ENCODE peak calls at places on chromosomes 6 and 20, in nine cellular contexts. One of them, this sample, is unnamed.

GRCh38 chr6:151068761-151069312 is 170.9 kb upstream of the AKAP12 start:
- DNase-seq in NCI-H524: no peak
- DNase-seq in LoVo: peak; percentile 3
- DNase-seq in stimulated activated CD4-positive, alpha-beta T cell treated with anti-CD3 and anti-CD28 coated beads, Interleukin-1b, Interleukin-23, amount 100 ng/mL, for 24 hours: no peak
- DNase-seq in HT-29: no peak
- DNase-seq in endothelial cell: no peak
- DNase-seq in nephron progenitor cell: no peak
- DNase-seq in activated effector memory CD4-positive, alpha-beta T cell treated with Interleukin-2 at 50 U/mL for 16 hours: no peak
- DNase-seq in kidney tubule cell: peak; percentile 84
- DNase-seq in this sample: no peak

GRCh38 chr20:45157977-45158376 is 16.7 kb upstream of the PI3 start:
- DNase-seq in NCI-H524: no peak
- DNase-seq in LoVo: peak; percentile 87
- DNase-seq in stimulated activated CD4-positive, alpha-beta T cell treated with anti-CD3 and anti-CD28 coated beads, Interleukin-1b, Interleukin-23, amount 100 ng/mL, for 24 hours: no peak
- DNase-seq in HT-29: peak; percentile 97
- DNase-seq in endothelial cell: no peak
- DNase-seq in nephron progenitor cell: no peak
- DNase-seq in activated effector memory CD4-positive, alpha-beta T cell treated with Interleukin-2 at 50 U/mL for 16 hours: no peak
- DNase-seq in kidney tubule cell: peak; percentile 69
- DNase-seq in this sample: peak; percentile 86

GRCh38 chr6:157087974-157088373 is 235.3 kb downstream of the TMEM242 start:
- DNase-seq in NCI-H524: no peak
- DNase-seq in LoVo: no peak
- DNase-seq in stimulated activated CD4-positive, alpha-beta T cell treated with anti-CD3 and anti-CD28 coated beads, Interleukin-1b, Interleukin-23, amount 100 ng/mL, for 24 hours: no peak
- DNase-seq in HT-29: no peak
- DNase-seq in endothelial cell: no peak
- DNase-seq in nephron progenitor cell: no peak
- DNase-seq in activated effector memory CD4-positive, alpha-beta T cell treated with Interleukin-2 at 50 U/mL for 16 hours: no peak
- DNase-seq in kidney tubule cell: no peak
- DNase-seq in this sample: no peak

GRCh38 chr20:25022680-25023079 is 30.1 kb upstream of the APMAP start:
- DNase-seq in NCI-H524: no peak
- DNase-seq in LoVo: peak; percentile 15
- DNase-seq in stimulated activated CD4-positive, alpha-beta T cell treated with anti-CD3 and anti-CD28 coated beads, Interleukin-1b, Interleukin-23, amount 100 ng/mL, for 24 hours: no peak
- DNase-seq in HT-29: peak; percentile 85
- DNase-seq in endothelial cell: no peak
- DNase-seq in nephron progenitor cell: no peak
- DNase-seq in activated effector memory CD4-positive, alpha-beta T cell treated with Interleukin-2 at 50 U/mL for 16 hours: no peak
- DNase-seq in kidney tubule cell: peak; percentile 83
- DNase-seq in this sample: peak; percentile 94

GRCh38 chr20:4038676-4039075 is 23.3 kb upstream of the RNF24 start:
- DNase-seq in NCI-H524: no peak
- DNase-seq in LoVo: no peak
- DNase-seq in stimulated activated CD4-positive, alpha-beta T cell treated with anti-CD3 and anti-CD28 coated beads, Interleukin-1b, Interleukin-23, amount 100 ng/mL, for 24 hours: no peak
- DNase-seq in HT-29: no peak
- DNase-seq in endothelial cell: no peak
- DNase-seq in nephron progenitor cell: no peak
- DNase-seq in activated effector memory CD4-positive, alpha-beta T cell treated with Interleukin-2 at 50 U/mL for 16 hours: no peak
- DNase-seq in kidney tubule cell: no peak
- DNase-seq in this sample: no peak

GRCh38 chr6:95841560-95841959 is 174.2 kb upstream of the FUT9 start:
- DNase-seq in NCI-H524: no peak
- DNase-seq in LoVo: no peak
- DNase-seq in stimulated activated CD4-positive, alpha-beta T cell treated with anti-CD3 and anti-CD28 coated beads, Interleukin-1b, Interleukin-23, amount 100 ng/mL, for 24 hours: no peak
- DNase-seq in HT-29: no peak
- DNase-seq in endothelial cell: no peak
- DNase-seq in nephron progenitor cell: no peak
- DNase-seq in activated effector memory CD4-positive, alpha-beta T cell treated with Interleukin-2 at 50 U/mL for 16 hours: no peak
- DNase-seq in kidney tubule cell: no peak
- DNase-seq in this sample: no peak

GRCh38 chr20:31694842-31695593 is 27.6 kb downstream of the BCL2L1 start:
- DNase-seq in NCI-H524: no peak
- DNase-seq in LoVo: no peak
- DNase-seq in stimulated activated CD4-positive, alpha-beta T cell treated with anti-CD3 and anti-CD28 coated beads, Interleukin-1b, Interleukin-23, amount 100 ng/mL, for 24 hours: no peak
- DNase-seq in HT-29: no peak
- DNase-seq in endothelial cell: no peak
- DNase-seq in nephron progenitor cell: no peak
- DNase-seq in activated effector memory CD4-positive, alpha-beta T cell treated with Interleukin-2 at 50 U/mL for 16 hours: no peak
- DNase-seq in kidney tubule cell: no peak
- DNase-seq in this sample: no peak

GRCh38 chr6:53264915-53265615 is 83.7 kb downstream of the ELOVL5 start:
- DNase-seq in NCI-H524: no peak
- DNase-seq in LoVo: no peak
- DNase-seq in stimulated activated CD4-positive, alpha-beta T cell treated with anti-CD3 and anti-CD28 coated beads, Interleukin-1b, Interleukin-23, amount 100 ng/mL, for 24 hours: no peak
- DNase-seq in HT-29: no peak
- DNase-seq in endothelial cell: no peak
- DNase-seq in nephron progenitor cell: no peak
- DNase-seq in activated effector memory CD4-positive, alpha-beta T cell treated with Interleukin-2 at 50 U/mL for 16 hours: no peak
- DNase-seq in kidney tubule cell: no peak
- DNase-seq in this sample: peak; percentile 14

GRCh38 chr6:1817033-1817761 is 207.5 kb downstream of the FOXC1 start:
- DNase-seq in NCI-H524: no peak
- DNase-seq in LoVo: no peak
- DNase-seq in stimulated activated CD4-positive, alpha-beta T cell treated with anti-CD3 and anti-CD28 coated beads, Interleukin-1b, Interleukin-23, amount 100 ng/mL, for 24 hours: no peak
- DNase-seq in HT-29: no peak
- DNase-seq in endothelial cell: no peak
- DNase-seq in nephron progenitor cell: no peak
- DNase-seq in activated effector memory CD4-positive, alpha-beta T cell treated with Interleukin-2 at 50 U/mL for 16 hours: no peak
- DNase-seq in kidney tubule cell: no peak
- DNase-seq in this sample: no peak

GRCh38 chr20:10883166-10883565 is 209.4 kb upstream of the JAG1 start:
- DNase-seq in NCI-H524: no peak
- DNase-seq in LoVo: no peak
- DNase-seq in stimulated activated CD4-positive, alpha-beta T cell treated with anti-CD3 and anti-CD28 coated beads, Interleukin-1b, Interleukin-23, amount 100 ng/mL, for 24 hours: no peak
- DNase-seq in HT-29: no peak
- DNase-seq in endothelial cell: no peak
- DNase-seq in nephron progenitor cell: no peak
- DNase-seq in activated effector memory CD4-positive, alpha-beta T cell treated with Interleukin-2 at 50 U/mL for 16 hours: no peak
- DNase-seq in kidney tubule cell: no peak
- DNase-seq in this sample: no peak

GRCh38 chr20:41089555-41089954 is 47.8 kb upstream of the PLCG1 start:
- DNase-seq in NCI-H524: no peak
- DNase-seq in LoVo: no peak
- DNase-seq in stimulated activated CD4-positive, alpha-beta T cell treated with anti-CD3 and anti-CD28 coated beads, Interleukin-1b, Interleukin-23, amount 100 ng/mL, for 24 hours: no peak
- DNase-seq in HT-29: no peak
- DNase-seq in endothelial cell: no peak
- DNase-seq in nephron progenitor cell: no peak
- DNase-seq in activated effector memory CD4-positive, alpha-beta T cell treated with Interleukin-2 at 50 U/mL for 16 hours: no peak
- DNase-seq in kidney tubule cell: no peak
- DNase-seq in this sample: no peak

GRCh38 chr6:5968817-5969726 is 37.7 kb downstream of the NRN1 start:
- DNase-seq in NCI-H524: no peak
- DNase-seq in LoVo: peak; percentile 16
- DNase-seq in stimulated activated CD4-positive, alpha-beta T cell treated with anti-CD3 and anti-CD28 coated beads, Interleukin-1b, Interleukin-23, amount 100 ng/mL, for 24 hours: no peak
- DNase-seq in HT-29: peak; percentile 40
- DNase-seq in endothelial cell: no peak
- DNase-seq in nephron progenitor cell: no peak
- DNase-seq in activated effector memory CD4-positive, alpha-beta T cell treated with Interleukin-2 at 50 U/mL for 16 hours: no peak
- DNase-seq in kidney tubule cell: peak; percentile 86
- DNase-seq in this sample: no peak

GRCh38 chr20:30811896-30812671 is 445.4 kb upstream of the DEFB115 start:
- DNase-seq in NCI-H524: no peak
- DNase-seq in LoVo: no peak
- DNase-seq in stimulated activated CD4-positive, alpha-beta T cell treated with anti-CD3 and anti-CD28 coated beads, Interleukin-1b, Interleukin-23, amount 100 ng/mL, for 24 hours: no peak
- DNase-seq in HT-29: no peak
- DNase-seq in endothelial cell: no peak
- DNase-seq in nephron progenitor cell: no peak
- DNase-seq in activated effector memory CD4-positive, alpha-beta T cell treated with Interleukin-2 at 50 U/mL for 16 hours: no peak
- DNase-seq in kidney tubule cell: no peak
- DNase-seq in this sample: no peak

GRCh38 chr6:131728296-131728939 is 17.6 kb upstream of the CTAGE9 start:
- DNase-seq in NCI-H524: no peak
- DNase-seq in LoVo: no peak
- DNase-seq in stimulated activated CD4-positive, alpha-beta T cell treated with anti-CD3 and anti-CD28 coated beads, Interleukin-1b, Interleukin-23, amount 100 ng/mL, for 24 hours: no peak
- DNase-seq in HT-29: no peak
- DNase-seq in endothelial cell: no peak
- DNase-seq in nephron progenitor cell: no peak
- DNase-seq in activated effector memory CD4-positive, alpha-beta T cell treated with Interleukin-2 at 50 U/mL for 16 hours: no peak
- DNase-seq in kidney tubule cell: no peak
- DNase-seq in this sample: no peak

GRCh38 chr6:20160541-20161283 is 51.6 kb downstream of the MBOAT1 start:
- DNase-seq in NCI-H524: no peak
- DNase-seq in LoVo: no peak
- DNase-seq in stimulated activated CD4-positive, alpha-beta T cell treated with anti-CD3 and anti-CD28 coated beads, Interleukin-1b, Interleukin-23, amount 100 ng/mL, for 24 hours: no peak
- DNase-seq in HT-29: no peak
- DNase-seq in endothelial cell: no peak
- DNase-seq in nephron progenitor cell: no peak
- DNase-seq in activated effector memory CD4-positive, alpha-beta T cell treated with Interleukin-2 at 50 U/mL for 16 hours: no peak
- DNase-seq in kidney tubule cell: no peak
- DNase-seq in this sample: no peak

GRCh38 chr6:128990349-128990748 is 107.4 kb downstream of the LAMA2 start:
- DNase-seq in NCI-H524: no peak
- DNase-seq in LoVo: no peak
- DNase-seq in stimulated activated CD4-positive, alpha-beta T cell treated with anti-CD3 and anti-CD28 coated beads, Interleukin-1b, Interleukin-23, amount 100 ng/mL, for 24 hours: no peak
- DNase-seq in HT-29: no peak
- DNase-seq in endothelial cell: no peak
- DNase-seq in nephron progenitor cell: no peak
- DNase-seq in activated effector memory CD4-positive, alpha-beta T cell treated with Interleukin-2 at 50 U/mL for 16 hours: no peak
- DNase-seq in kidney tubule cell: no peak
- DNase-seq in this sample: peak; percentile 47

GRCh38 chr6:79949235-79949634 is 1.9 kb upstream of the ELOVL4 start:
- DNase-seq in NCI-H524: peak; percentile 35
- DNase-seq in LoVo: peak; percentile 49
- DNase-seq in stimulated activated CD4-positive, alpha-beta T cell treated with anti-CD3 and anti-CD28 coated beads, Interleukin-1b, Interleukin-23, amount 100 ng/mL, for 24 hours: no peak
- DNase-seq in HT-29: peak; percentile 81
- DNase-seq in endothelial cell: peak; percentile 57
- DNase-seq in nephron progenitor cell: peak; percentile 51
- DNase-seq in activated effector memory CD4-positive, alpha-beta T cell treated with Interleukin-2 at 50 U/mL for 16 hours: no peak
- DNase-seq in kidney tubule cell: peak; percentile 78
- DNase-seq in this sample: peak; percentile 66

This sample was measured in small intestine.